ENCODE peak calls at places on chromosomes 5 and 9, in seven cellular contexts. One of them, this sample, is unnamed.

GRCh38 chr5:36934740-36935356 is 58.3 kb downstream of the NIPBL start:
- DNase-seq in Panc1: no peak
- DNase-seq in K562: no peak
- DNase-seq in HepG2: no peak
- DNase-seq in SK-N-SH: no peak
- DNase-seq in GM23338: no peak
- DNase-seq in HCT116: no peak
- DNase-seq in this sample: no peak

GRCh38 chr5:154211611-154212390 is 21.3 kb downstream of the GALNT10 start:
- DNase-seq in SK-N-SH: no peak
- DNase-seq in HepG2: no peak
- DNase-seq in Panc1: no peak
- DNase-seq in GM23338: no peak
- DNase-seq in K562: no peak
- DNase-seq in HCT116: no peak
- DNase-seq in this sample: no peak

GRCh38 chr5:154220625-154221024 is 30.1 kb downstream of the GALNT10 start:
- DNase-seq in HepG2: no peak
- DNase-seq in SK-N-SH: no peak
- DNase-seq in GM23338: no peak
- DNase-seq in Panc1: peak; percentile 77
- DNase-seq in K562: no peak
- DNase-seq in HCT116: peak; percentile 51
- DNase-seq in this sample: no peak

GRCh38 chr9:71446081-71446480 is 322.2 kb downstream of the CEMIP2 start:
- DNase-seq in K562: no peak
- DNase-seq in SK-N-SH: no peak
- DNase-seq in HCT116: no peak
- DNase-seq in HepG2: no peak
- DNase-seq in Panc1: no peak
- DNase-seq in GM23338: no peak
- DNase-seq in this sample: no peak

GRCh38 chr9:37405350-37405749 is 17.1 kb upstream of the GRHPR start:
- DNase-seq in HepG2: no peak
- DNase-seq in Panc1: no peak
- DNase-seq in SK-N-SH: no peak
- DNase-seq in GM23338: no peak
- DNase-seq in K562: no peak
- DNase-seq in HCT116: no peak
- DNase-seq in this sample: no peak

GRCh38 chr5:55903121-55903701 is 52.1 kb downstream of the IL31RA start:
- DNase-seq in K562: no peak
- DNase-seq in HepG2: no peak
- DNase-seq in HCT116: no peak
- DNase-seq in SK-N-SH: no peak
- DNase-seq in Panc1: no peak
- DNase-seq in GM23338: no peak
- DNase-seq in this sample: peak; percentile 10

GRCh38 chr9:117160254-117160653 is 254.6 kb downstream of the ASTN2 start:
- DNase-seq in K562: peak; percentile 7
- DNase-seq in SK-N-SH: no peak
- DNase-seq in Panc1: no peak
- DNase-seq in GM23338: peak; percentile 51
- DNase-seq in HCT116: no peak
- DNase-seq in HepG2: no peak
- DNase-seq in this sample: no peak

GRCh38 chr5:107126341-107126740 is 544.4 kb downstream of the EFNA5 start:
- DNase-seq in HCT116: no peak
- DNase-seq in SK-N-SH: no peak
- DNase-seq in K562: no peak
- DNase-seq in Panc1: no peak
- DNase-seq in HepG2: no peak
- DNase-seq in GM23338: no peak
- DNase-seq in this sample: no peak

GRCh38 chr9:133347515-133347984 is 381 bp downstream of the MED22 start:
- DNase-seq in HCT116: no peak
- DNase-seq in GM23338: peak; percentile 62
- DNase-seq in HepG2: no peak
- DNase-seq in SK-N-SH: peak; percentile 90
- DNase-seq in Panc1: no peak
- DNase-seq in K562: no peak
- DNase-seq in this sample: no peak

GRCh38 chr5:10892135-10892910 is 131.3 kb upstream of the DAP start:
- DNase-seq in SK-N-SH: no peak
- DNase-seq in HepG2: no peak
- DNase-seq in HCT116: no peak
- DNase-seq in GM23338: no peak
- DNase-seq in K562: no peak
- DNase-seq in Panc1: no peak
- DNase-seq in this sample: no peak

GRCh38 chr5:96257904-96258303 is 175.1 kb downstream of the PCSK1 start:
- DNase-seq in Panc1: no peak
- DNase-seq in HCT116: no peak
- DNase-seq in HepG2: no peak
- DNase-seq in GM23338: no peak
- DNase-seq in SK-N-SH: no peak
- DNase-seq in K562: no peak
- DNase-seq in this sample: no peak

GRCh38 chr5:26649000-26649399 is 389.4 kb downstream of the CDH9 start:
- DNase-seq in HepG2: no peak
- DNase-seq in GM23338: no peak
- DNase-seq in SK-N-SH: no peak
- DNase-seq in HCT116: no peak
- DNase-seq in Panc1: no peak
- DNase-seq in K562: no peak
- DNase-seq in this sample: no peak

GRCh38 chr9:113475992-113476391 is 12.5 kb downstream of the RGS3 start:
- DNase-seq in Panc1: no peak
- DNase-seq in K562: no peak
- DNase-seq in HCT116: no peak
- DNase-seq in HepG2: no peak
- DNase-seq in SK-N-SH: no peak
- DNase-seq in GM23338: no peak
- DNase-seq in this sample: no peak

GRCh38 chr9:121997791-121998190 is 95.3 kb downstream of the TTLL11 start:
- DNase-seq in Panc1: no peak
- DNase-seq in HCT116: no peak
- DNase-seq in K562: no peak
- DNase-seq in HepG2: no peak
- DNase-seq in GM23338: no peak
- DNase-seq in SK-N-SH: no peak
- DNase-seq in this sample: no peak

GRCh38 chr5:84016090-84016489 is 295.4 kb upstream of the HAPLN1 start:
- DNase-seq in Panc1: no peak
- DNase-seq in SK-N-SH: no peak
- DNase-seq in HepG2: no peak
- DNase-seq in HCT116: no peak
- DNase-seq in K562: no peak
- DNase-seq in GM23338: no peak
- DNase-seq in this sample: no peak

GRCh38 chr5:67166886-67167285 is 29.7 kb downstream of the CD180 start:
- DNase-seq in K562: no peak
- DNase-seq in HepG2: no peak
- DNase-seq in SK-N-SH: no peak
- DNase-seq in HCT116: no peak
- DNase-seq in GM23338: peak; percentile 17
- DNase-seq in Panc1: no peak
- DNase-seq in this sample: no peak

GRCh38 chr9:127155314-127155713 is 32.9 kb upstream of the ANGPTL2 start:
- DNase-seq in K562: no peak
- DNase-seq in SK-N-SH: no peak
- DNase-seq in Panc1: no peak
- DNase-seq in HepG2: no peak
- DNase-seq in HCT116: no peak
- DNase-seq in GM23338: no peak
- DNase-seq in this sample: no peak

GRCh38 chr9:133998915-133999580 is 6.9 kb upstream of the VAV2 start:
- DNase-seq in GM23338: no peak
- DNase-seq in SK-N-SH: no peak
- DNase-seq in Panc1: no peak
- DNase-seq in HCT116: no peak
- DNase-seq in K562: no peak
- DNase-seq in HepG2: no peak
- DNase-seq in this sample: no peak

GRCh38 chr5:530556-530955 is 6.3 kb upstream of the SLC9A3 start:
- DNase-seq in GM23338: no peak
- DNase-seq in K562: no peak
- DNase-seq in HepG2: no peak
- DNase-seq in HCT116: no peak
- DNase-seq in Panc1: no peak
- DNase-seq in SK-N-SH: no peak
- DNase-seq in this sample: no peak

GRCh38 chr5:159746707-159747106 is 169.6 kb upstream of the ADRA1B start:
- DNase-seq in K562: no peak
- DNase-seq in GM23338: no peak
- DNase-seq in HepG2: no peak
- DNase-seq in SK-N-SH: no peak
- DNase-seq in Panc1: no peak
- DNase-seq in HCT116: no peak
- DNase-seq in this sample: no peak

GRCh38 chr5:95631991-95632675 is 12.2 kb downstream of the GPR150 start:
- DNase-seq in GM23338: no peak
- DNase-seq in Panc1: no peak
- DNase-seq in HCT116: no peak
- DNase-seq in K562: no peak
- DNase-seq in HepG2: peak; percentile 24
- DNase-seq in SK-N-SH: no peak
- DNase-seq in this sample: no peak

GRCh38 chr9:121866927-121867326 is 215.5 kb downstream of the DAB2IP start:
- DNase-seq in HepG2: no peak
- DNase-seq in Panc1: no peak
- DNase-seq in HCT116: no peak
- DNase-seq in K562: no peak
- DNase-seq in SK-N-SH: no peak
- DNase-seq in GM23338: no peak
- DNase-seq in this sample: no peak

GRCh38 chr5:158451203-158451982 is 592.4 kb upstream of the CLINT1 start:
- DNase-seq in Panc1: no peak
- DNase-seq in HCT116: no peak
- DNase-seq in K562: no peak
- DNase-seq in GM23338: no peak
- DNase-seq in SK-N-SH: peak; percentile 71
- DNase-seq in HepG2: no peak
- DNase-seq in this sample: no peak

GRCh38 chr9:93132287-93132927 is 1.6 kb downstream of the NINJ1 start:
- DNase-seq in Panc1: no peak
- DNase-seq in SK-N-SH: no peak
- DNase-seq in K562: peak; percentile 35
- DNase-seq in GM23338: peak; percentile 31
- DNase-seq in HCT116: no peak
- DNase-seq in HepG2: no peak
- DNase-seq in this sample: no peak

GRCh38 chr5:1800470-1801060 is 642 bp upstream of the NDUFS6 start:
- DNase-seq in GM23338: peak; percentile 34
- DNase-seq in SK-N-SH: no peak
- DNase-seq in K562: no peak
- DNase-seq in HepG2: peak; percentile 25
- DNase-seq in HCT116: no peak
- DNase-seq in Panc1: peak; percentile 51
- DNase-seq in this sample: no peak

GRCh38 chr5:151107084-151107483 is 26.2 kb upstream of the TNIP1 start:
- DNase-seq in SK-N-SH: no peak
- DNase-seq in GM23338: no peak
- DNase-seq in Panc1: no peak
- DNase-seq in HepG2: no peak
- DNase-seq in K562: no peak
- DNase-seq in HCT116: no peak
- DNase-seq in this sample: no peak
- TF ChIP-seq POLR2AphosphoS5 in SK-N-SH: no peak
- TF ChIP-seq POLR2AphosphoS5 in GM23338: no peak
- TF ChIP-seq POLR2AphosphoS5 in Panc1: no peak
- TF ChIP-seq POLR2AphosphoS5 in HepG2: no peak
- TF ChIP-seq POLR2AphosphoS5 in K562: no peak
- TF ChIP-seq POLR2AphosphoS5 in HCT116: no peak
- TF ChIP-seq POLR2AphosphoS5 in this sample: no peak

GRCh38 chr5:72452515-72453259 is 54.5 kb downstream of the ZNF366 start:
- DNase-seq in HCT116: peak; percentile 7
- DNase-seq in SK-N-SH: no peak
- DNase-seq in HepG2: no peak
- DNase-seq in K562: no peak
- DNase-seq in Panc1: no peak
- DNase-seq in GM23338: no peak
- DNase-seq in this sample: no peak
- TF ChIP-seq REST in HCT116: no peak
- TF ChIP-seq REST in SK-N-SH: no peak
- TF ChIP-seq REST in HepG2: no peak
- TF ChIP-seq REST in K562: no peak
- TF ChIP-seq REST in Panc1: no peak
- TF ChIP-seq REST in GM23338: no peak
- TF ChIP-seq REST in this sample: no peak

GRCh38 chr5:168447748-168448147 is 38.5 kb upstream of the RARS1 start:
- DNase-seq in GM23338: no peak
- DNase-seq in HCT116: no peak
- DNase-seq in Panc1: no peak
- DNase-seq in SK-N-SH: no peak
- DNase-seq in K562: no peak
- DNase-seq in HepG2: no peak
- DNase-seq in this sample: no peak
- TF ChIP-seq POLR2AphosphoS5 in GM23338: no peak
- TF ChIP-seq POLR2AphosphoS5 in HCT116: no peak
- TF ChIP-seq POLR2AphosphoS5 in Panc1: no peak
- TF ChIP-seq POLR2AphosphoS5 in SK-N-SH: no peak
- TF ChIP-seq POLR2AphosphoS5 in K562: no peak
- TF ChIP-seq POLR2AphosphoS5 in HepG2: no peak
- TF ChIP-seq POLR2AphosphoS5 in this sample: no peak

DNA sequence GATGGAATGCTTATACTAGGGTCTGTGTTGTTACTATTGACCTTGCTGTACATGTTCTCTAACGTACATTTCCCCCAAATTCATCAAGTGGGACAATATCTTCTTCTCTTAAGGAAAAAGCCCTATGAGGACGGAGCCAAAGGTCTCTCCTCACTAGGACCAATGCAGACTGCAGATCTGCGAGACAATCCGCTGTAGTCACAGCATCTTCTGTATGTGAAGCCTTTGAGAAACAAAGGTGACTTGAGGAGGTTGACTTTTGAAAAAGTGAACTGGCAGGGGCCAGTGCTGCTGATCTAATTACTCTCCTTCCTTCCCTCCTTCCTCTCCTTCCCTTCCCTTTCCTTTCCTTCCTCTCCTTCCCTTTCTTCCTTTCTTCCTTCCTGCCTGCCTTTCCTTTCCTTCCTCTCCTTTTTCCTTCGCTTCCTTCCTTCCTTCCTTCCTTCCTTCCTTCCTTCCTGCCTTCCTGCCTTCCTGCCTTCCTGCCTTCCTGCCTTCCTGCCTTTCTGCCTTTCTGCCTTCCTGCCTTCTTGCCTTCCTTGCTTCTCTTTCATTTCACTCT is 71.1 kb upstream of the BASP1 start:
- DNase-seq in SK-N-SH: no peak
- DNase-seq in GM23338: peak; percentile 21
- DNase-seq in HCT116: no peak
- DNase-seq in K562: no peak
- DNase-seq in Panc1: no peak
- DNase-seq in HepG2: no peak
- DNase-seq in this sample: no peak
- TF ChIP-seq REST in SK-N-SH: no peak
- TF ChIP-seq REST in GM23338: no peak
- TF ChIP-seq REST in HCT116: no peak
- TF ChIP-seq REST in K562: no peak
- TF ChIP-seq REST in Panc1: no peak
- TF ChIP-seq REST in HepG2: no peak
- TF ChIP-seq REST in this sample: no peak

GRCh38 chr5:136590581-136590980 is 225.2 kb upstream of the TRPC7 start:
- DNase-seq in SK-N-SH: no peak
- DNase-seq in HCT116: no peak
- DNase-seq in K562: no peak
- DNase-seq in Panc1: no peak
- DNase-seq in HepG2: no peak
- DNase-seq in GM23338: no peak
- DNase-seq in this sample: no peak
- TF ChIP-seq POLR2AphosphoS5 in SK-N-SH: no peak
- TF ChIP-seq POLR2AphosphoS5 in HCT116: no peak
- TF ChIP-seq POLR2AphosphoS5 in K562: no peak
- TF ChIP-seq POLR2AphosphoS5 in Panc1: no peak
- TF ChIP-seq POLR2AphosphoS5 in HepG2: no peak
- TF ChIP-seq POLR2AphosphoS5 in GM23338: no peak
- TF ChIP-seq POLR2AphosphoS5 in this sample: no peak

This sample was measured in HL-60.